ENCODE peak calls at places on chromosome 10, in nine cellular contexts. I is ovary; E is frontal cortex; Q is activated T-helper 9 cell treated with anti-CD3 and anti-CD28 coated beads, Interleukin-2, amount 50 U/mL, for 16 hours; C is stimulated activated CD8-positive, alpha-beta memory T cell treated with anti-CD3 and anti-CD28 coated beads, Interleukin-2, amount 100 ng/mL, for 1 hour; T is NCI-H1092 treated with DMSO at 0.1 percent for 48 hours; H is caudate nucleus; A is NCI-H2081; S is HT1080. Z is an unnamed sample.

GRCh38 chr10:62075414-62075813 is 173.9 kb downstream of the ARID5B start:
- DNase-seq in C (no peak), E (no peak), I (no peak), S (no peak), H (no peak), Q (no peak), A (no peak), T (peak), Z (no peak)

GRCh38 chr10:7121154-7121797 is 289.6 kb downstream of the SFMBT2 start:
- DNase-seq in E (peak), S (peak), Q (peak), T (peak), I (no peak), H (no peak), C (peak), A (peak), Z (peak)

GRCh38 chr10:114042895-114043531 is 653 bp upstream of the ADRB1 start:
- DNase-seq in A (no peak), Q (no peak), E (peak), C (no peak), I (no peak), S (no peak), T (no peak), H (no peak), Z (peak)

GRCh38 chr10:64867501-64867962 is 1346.3 kb downstream of the REEP3 start:
- DNase-seq in C (no peak), S (no peak), T (no peak), Q (no peak), I (no peak), A (no peak), H (no peak), E (no peak), Z (no peak)

GRCh38 chr10:108544500-108545120 is 1378.7 kb downstream of the XPNPEP1 start:
- DNase-seq in H (no peak), T (peak), Q (no peak), I (peak), C (no peak), S (peak), E (no peak), A (peak), Z (peak)

GRCh38 chr10:5466451-5466996 is 32.8 kb downstream of the CALML5 start:
- DNase-seq in H (no peak), C (no peak), A (peak), S (peak), I (no peak), Q (no peak), T (peak), E (no peak), Z (no peak)

GRCh38 chr10:92891885-92892705 is 43.8 kb downstream of the EXOC6 start:
- DNase-seq in S (peak), Q (no peak), C (no peak), E (no peak), T (no peak), A (no peak), I (peak), H (no peak), Z (no peak)

GRCh38 chr10:126519992-126520391 is 131.7 kb upstream of the ADAM12 start:
- DNase-seq in E (no peak), H (no peak), I (no peak), C (no peak), Q (no peak), A (no peak), S (no peak), T (no peak), Z (no peak)

GRCh38 chr10:26555719-26556368 is 117.7 kb downstream of the APBB1IP start:
- DNase-seq in A (no peak), E (no peak), C (no peak), I (peak), Q (no peak), H (no peak), T (no peak), S (no peak), Z (no peak)

GRCh38 chr10:96509017-96509641 is 4.6 kb downstream of the TLL2 start:
- DNase-seq in I (no peak), E (no peak), S (peak), A (no peak), T (no peak), H (no peak), Q (no peak), C (no peak), Z (no peak)

GRCh38 chr10:94218496-94219183 is 144.1 kb downstream of the NOC3L start:
- DNase-seq in C (no peak), T (no peak), I (no peak), Q (no peak), S (no peak), A (no peak), H (no peak), E (no peak), Z (no peak)

GRCh38 chr10:97179731-97180366 is 5.9 kb downstream of the SLIT1 start:
- DNase-seq in S (peak), H (no peak), A (peak), E (peak), T (peak), I (no peak), C (no peak), Q (no peak), Z (peak)

GRCh38 chr10:30694492-30695228 is 65.1 kb upstream of the LYZL2 start:
- DNase-seq in Q (no peak), I (no peak), C (no peak), A (no peak), T (no peak), S (no peak), E (no peak), H (no peak), Z (no peak)

GRCh38 chr10:95276367-95277200 is 14.2 kb downstream of the PDLIM1 start:
- DNase-seq in H (no peak), I (no peak), S (no peak), C (no peak), A (no peak), Q (no peak), T (no peak), E (no peak), Z (no peak)

GRCh38 chr10:52020702-52021101 is 293.4 kb upstream of the DKK1 start:
- DNase-seq in T (no peak), A (no peak), E (no peak), S (no peak), I (no peak), Q (no peak), H (no peak), C (no peak), Z (no peak)

GRCh38 chr10:129970404-129971364 is 6.6 kb upstream of the EBF3 start:
- DNase-seq in C (no peak), I (no peak), H (no peak), T (no peak), E (no peak), S (no peak), Q (no peak), A (no peak), Z (no peak)

GRCh38 chr10:35259769-35260397 is 76.4 kb upstream of the CCNY start:
- DNase-seq in S (peak), T (no peak), I (no peak), E (no peak), C (no peak), Q (no peak), H (no peak), A (no peak), Z (no peak)

GRCh38 chr10:95031659-95032058 is 37.6 kb downstream of the CYP2C8 start:
- DNase-seq in C (no peak), H (no peak), S (no peak), A (no peak), Q (no peak), E (no peak), I (no peak), T (no peak), Z (no peak)

GRCh38 chr10:43892062-43892765 is 243.5 kb upstream of the ZNF32 start:
- DNase-seq in E (no peak), C (no peak), S (no peak), Q (no peak), I (no peak), A (no peak), T (no peak), H (no peak), Z (no peak)

GRCh38 chr10:100008142-100008522 is 1.6 kb downstream of the DNMBP start:
- DNase-seq in C (no peak), I (peak), S (no peak), Q (no peak), A (no peak), H (no peak), T (no peak), E (no peak), Z (no peak)

GRCh38 chr10:111034598-111035310 is 42.1 kb upstream of the ADRA2A start:
- DNase-seq in I (no peak), A (no peak), T (no peak), E (no peak), Q (no peak), C (no peak), H (no peak), S (peak), Z (no peak)

GRCh38 chr10:19816420-19817250 is at the start of gene PLXDC2:
- DNase-seq in H (no peak), C (no peak), T (no peak), S (peak), I (peak), A (no peak), Q (no peak), E (no peak), Z (peak)

GRCh38 chr10:55746002-55746401 is 615.1 kb downstream of the ZWINT start:
- DNase-seq in Q (no peak), T (no peak), A (no peak), H (no peak), C (no peak), E (no peak), I (no peak), S (no peak), Z (no peak)

GRCh38 chr10:38054361-38054797 is 39.8 kb upstream of the ZNF37A start:
- DNase-seq in S (no peak), H (no peak), C (no peak), I (no peak), Q (no peak), E (no peak), T (no peak), A (no peak), Z (no peak)

GRCh38 chr10:11009471-11010308 is 8.0 kb upstream of the CELF2 start:
- DNase-seq in T (no peak), C (no peak), I (no peak), Q (no peak), H (no peak), E (no peak), A (no peak), S (peak), Z (no peak)

GRCh38 chr10:71042699-71043098 is 154.3 kb upstream of the PCBD1 start:
- DNase-seq in E (no peak), A (no peak), H (no peak), I (no peak), S (no peak), T (no peak), Q (no peak), C (no peak), Z (no peak)

GRCh38 chr10:102113956-102114857 is 6.0 kb downstream of the LDB1 start:
- DNase-seq in I (peak), H (no peak), T (no peak), Q (no peak), E (no peak), S (no peak), C (no peak), A (no peak), Z (peak)

GRCh38 chr10:100782845-100783244 is 37.5 kb downstream of the PAX2 start:
- DNase-seq in S (no peak), C (no peak), A (no peak), T (no peak), I (no peak), Q (no peak), H (no peak), E (no peak), Z (no peak)

GRCh38 chr10:88800152-88801125 is 2.1 kb upstream of the LIPM start:
- DNase-seq in S (no peak), E (no peak), I (no peak), T (no peak), A (no peak), C (no peak), Q (no peak), H (no peak), Z (no peak)

GRCh38 chr10:131841131-131841661 is 59.6 kb upstream of the PPP2R2D start:
- DNase-seq in T (no peak), A (no peak), Q (no peak), H (no peak), S (no peak), C (no peak), I (no peak), E (no peak), Z (no peak)

Z was measured in progenitor cell of endocrine pancreas.